ENCODE peak calls at places on chromosome 18, in five cellular contexts. X is NCI-H2029, F is T-cell, R is NCI-H1930, E is left ventricle myocardium inferior. V is an unnamed sample.

GRCh38 chr18:48615566-48616401 is 77.0 kb downstream of the CTIF start:
- DNase-seq in X (peak; percentile 47), F (no peak), R (no peak), E (no peak), V (no peak)

GRCh38 chr18:79629249-79629558 is 50.4 kb upstream of the CTDP1 start:
- DNase-seq in X (no peak), F (no peak), R (no peak), E (no peak), V (no peak)

GRCh38 chr18:80154293-80154692 is 45.2 kb downstream of the ADNP2 start:
- DNase-seq in X (no peak), F (no peak), R (no peak), E (no peak), V (no peak)

GRCh38 chr18:627211-627610 is 30.2 kb upstream of the TYMS start:
- DNase-seq in X (no peak), F (no peak), R (no peak), E (no peak), V (no peak)

GRCh38 chr18:58612239-58613055 is 16.4 kb downstream of the ALPK2 start:
- DNase-seq in X (no peak), F (no peak), R (no peak), E (no peak), V (no peak)

GRCh38 chr18:79692056-79692455 is 12.5 kb downstream of the CTDP1 start:
- DNase-seq in X (no peak), F (no peak), R (no peak), E (no peak), V (no peak)

GRCh38 chr18:2135309-2135708 is 436.0 kb downstream of the METTL4 start:
- DNase-seq in X (no peak), F (no peak), R (no peak), E (no peak), V (no peak)

GRCh38 chr18:56748698-56749268 is 97.6 kb downstream of the WDR7 start:
- DNase-seq in X (no peak), F (no peak), R (peak; percentile 33), E (no peak), V (no peak)

GRCh38 chr18:37393945-37394609 is 171.5 kb downstream of the CELF4 start:
- DNase-seq in X (peak; percentile 34), F (no peak), R (peak; percentile 92), E (peak; percentile 83), V (peak; percentile 89)

GRCh38 chr18:45775726-45776125 is 49.7 kb upstream of the SIGLEC15 start:
- DNase-seq in X (no peak), F (no peak), R (no peak), E (no peak), V (no peak)

GRCh38 chr18:53795061-53795460 is 429.4 kb downstream of the MBD2 start:
- DNase-seq in X (no peak), F (no peak), R (no peak), E (no peak), V (no peak)

GRCh38 chr18:56861244-56861643 is 210.1 kb downstream of the WDR7 start:
- DNase-seq in X (no peak), F (no peak), R (peak; percentile 87), E (no peak), V (no peak)

GRCh38 chr18:63366270-63366990 is 576 bp downstream of the KDSR start:
- DNase-seq in X (peak; percentile 21), F (peak; percentile 31), R (no peak), E (peak; percentile 21), V (peak; percentile 75)

GRCh38 chr18:37321578-37322496 is 243.8 kb downstream of the CELF4 start:
- DNase-seq in X (no peak), F (no peak), R (no peak), E (no peak), V (no peak)

GRCh38 chr18:31555971-31556747 is 35.5 kb upstream of the TTR start:
- DNase-seq in X (no peak), F (no peak), R (peak; percentile 59), E (no peak), V (peak; percentile 34)

GRCh38 chr18:55688066-55688465 is 100.1 kb upstream of the TCF4 start:
- DNase-seq in X (no peak), F (no peak), R (no peak), E (no peak), V (no peak)

GRCh38 chr18:44895176-44895798 is 214.6 kb downstream of the SETBP1 start:
- DNase-seq in X (peak; percentile 46), F (no peak), R (peak; percentile 29), E (peak; percentile 28), V (no peak)

GRCh38 chr18:830315-830901 is 18.4 kb upstream of the YES1 start:
- DNase-seq in X (peak; percentile 47), F (peak; percentile 34), R (no peak), E (no peak), V (no peak)

GRCh38 chr18:75364512-75364911 is 63.0 kb downstream of the SMIM21 start:
- DNase-seq in X (no peak), F (no peak), R (no peak), E (no peak), V (no peak)

GRCh38 chr18:48072428-48073204 is 142.2 kb upstream of the SMAD2 start:
- DNase-seq in X (no peak), F (no peak), R (no peak), E (no peak), V (peak; percentile 57)

GRCh38 chr18:36309436-36310391 is 12.2 kb downstream of the FHOD3 start:
- DNase-seq in X (no peak), F (no peak), R (no peak), E (no peak), V (peak; percentile 94)

GRCh38 chr18:39599251-39599650 is 2033.7 kb upstream of the CELF4 start:
- DNase-seq in X (no peak), F (no peak), R (no peak), E (no peak), V (no peak)